ENCODE peak calls at places on chromosomes 6 and 20, in seven cellular contexts. Y is H1, V is ovary, J is OCI-LY7, R is NB4, O is heart right ventricle, I is fibroblast of lung. C is an unnamed sample.

GRCh38 chr6:35469711-35470662 is 1.8 kb downstream of the RPL10A start:
- DNase-seq in O (no peak), Y (no peak), R (no peak), J (no peak), V (peak; percentile 58), I (peak; percentile 34), C (no peak)

GRCh38 chr20:59043698-59044097 is 1.1 kb upstream of the PRELID3B start:
- DNase-seq in I (no peak), R (peak; percentile 25), O (no peak), J (peak; percentile 31), V (no peak), Y (no peak), C (no peak)

GRCh38 chr6:44569931-44570385 is 182.5 kb downstream of the CDC5L start:
- DNase-seq in I (peak; percentile 41), R (peak; percentile 66), O (peak; percentile 37), J (no peak), Y (no peak), V (no peak), C (no peak)

GRCh38 chr6:46903175-46903574 is 18.6 kb downstream of the ADGRF5 start:
- DNase-seq in I (no peak), Y (no peak), V (peak; percentile 22), J (no peak), R (no peak), O (peak; percentile 26), C (no peak)

GRCh38 chr20:59082077-59082740 is 39.6 kb upstream of the PRELID3B start:
- DNase-seq in V (no peak), Y (no peak), I (peak; percentile 11), R (peak; percentile 35), O (no peak), J (peak; percentile 37), C (no peak)

GRCh38 chr6:17115251-17116089 is 13.6 kb downstream of the STMND1 start:
- DNase-seq in V (no peak), I (peak; percentile 87), O (no peak), R (no peak), J (no peak), Y (no peak), C (no peak)

GRCh38 chr20:45948742-45949541 is 14.5 kb downstream of the PCIF1 start:
- DNase-seq in I (no peak), O (peak; percentile 11), Y (no peak), V (no peak), J (no peak), R (no peak), C (no peak)

GRCh38 chr20:53786445-53787267 is 193.0 kb upstream of the ZNF217 start:
- DNase-seq in Y (no peak), R (no peak), J (peak; percentile 22), I (no peak), V (no peak), O (no peak), C (no peak)

GRCh38 chr20:7272512-7272911 is 505.0 kb downstream of the BMP2 start:
- DNase-seq in R (peak; percentile 20), J (no peak), O (no peak), V (no peak), I (no peak), Y (no peak), C (no peak)

GRCh38 chr6:125798734-125799510 is 8.2 kb downstream of the NCOA7 start:
- DNase-seq in I (no peak), Y (no peak), J (peak; percentile 83), O (no peak), R (peak; percentile 74), V (no peak), C (no peak)

GRCh38 chr6:77463308-77463880 is at the start of gene HTR1B:
- DNase-seq in V (no peak), Y (peak; percentile 80), I (no peak), O (no peak), R (no peak), J (no peak), C (no peak)

GRCh38 chr20:50007369-50007768 is 24.6 kb downstream of the SNAI1 start:
- DNase-seq in V (no peak), R (no peak), I (no peak), Y (no peak), J (no peak), O (no peak), C (no peak)

GRCh38 chr6:47138046-47138445 is 95.9 kb upstream of the ADGRF1 start:
- DNase-seq in O (no peak), V (no peak), J (no peak), Y (no peak), I (no peak), R (no peak), C (no peak)

GRCh38 chr6:84979541-84979940 is 215.1 kb upstream of the TBX18 start:
- DNase-seq in Y (no peak), R (no peak), I (peak; percentile 40), J (no peak), V (no peak), O (no peak), C (no peak)

GRCh38 chr6:18135171-18135570 is 12.7 kb upstream of the NHLRC1 start:
- DNase-seq in V (no peak), I (no peak), J (no peak), O (no peak), R (no peak), Y (no peak), C (no peak)

GRCh38 chr6:70108230-70108629 is 194.7 kb downstream of the COL9A1 start:
- DNase-seq in I (peak; percentile 66), V (no peak), J (peak; percentile 45), O (no peak), R (peak; percentile 51), Y (no peak), C (no peak)

GRCh38 chr6:35496851-35497570 is at the start of gene TEAD3:
- DNase-seq in V (peak; percentile 83), R (peak; percentile 79), J (peak; percentile 48), I (peak; percentile 78), O (peak; percentile 70), Y (no peak), C (no peak)

GRCh38 chr20:58850693-58851174 is at the start of gene GNAS-AS1:
- DNase-seq in I (peak; percentile 90), O (peak; percentile 87), Y (peak; percentile 96), R (no peak), J (peak; percentile 90), V (peak; percentile 73), C (no peak)

GRCh38 chr6:97195117-97195516 is 87.9 kb downstream of the MMS22L start:
- DNase-seq in O (no peak), I (peak; percentile 28), R (no peak), V (no peak), Y (no peak), J (no peak), C (no peak)

GRCh38 chr6:17490724-17491123 is 97.3 kb downstream of the CAP2 start:
- DNase-seq in O (no peak), V (no peak), Y (peak; percentile 30), I (peak; percentile 37), J (no peak), R (no peak), C (no peak)

GRCh38 chr6:13764996-13765395 is 49.4 kb downstream of the MCUR1 start:
- DNase-seq in O (no peak), I (no peak), J (no peak), R (peak; percentile 23), Y (no peak), V (no peak), C (no peak)

GRCh38 chr6:26594730-26595632 is 1.8 kb upstream of the ABT1 start:
- DNase-seq in I (peak; percentile 78), J (no peak), O (no peak), Y (peak; percentile 85), R (peak; percentile 60), V (peak; percentile 68), C (no peak)

GRCh38 chr6:110355727-110356126 is 2.4 kb downstream of the METTL24 start:
- DNase-seq in R (no peak), I (no peak), J (no peak), O (no peak), Y (no peak), V (no peak), C (no peak)

GRCh38 chr6:33516726-33517125 is 62.4 kb downstream of the ZBTB9 start:
- DNase-seq in R (no peak), J (no peak), O (no peak), V (no peak), Y (no peak), I (no peak), C (no peak)

GRCh38 chr6:108145639-108146038 is 20.2 kb upstream of the NR2E1 start:
- DNase-seq in O (no peak), Y (no peak), J (no peak), R (no peak), I (no peak), V (no peak), C (no peak)
- TF ChIP-seq CTCF in O (no peak), Y (no peak), J (no peak), R (no peak), I (no peak), V (no peak), C (no peak)

DNA sequence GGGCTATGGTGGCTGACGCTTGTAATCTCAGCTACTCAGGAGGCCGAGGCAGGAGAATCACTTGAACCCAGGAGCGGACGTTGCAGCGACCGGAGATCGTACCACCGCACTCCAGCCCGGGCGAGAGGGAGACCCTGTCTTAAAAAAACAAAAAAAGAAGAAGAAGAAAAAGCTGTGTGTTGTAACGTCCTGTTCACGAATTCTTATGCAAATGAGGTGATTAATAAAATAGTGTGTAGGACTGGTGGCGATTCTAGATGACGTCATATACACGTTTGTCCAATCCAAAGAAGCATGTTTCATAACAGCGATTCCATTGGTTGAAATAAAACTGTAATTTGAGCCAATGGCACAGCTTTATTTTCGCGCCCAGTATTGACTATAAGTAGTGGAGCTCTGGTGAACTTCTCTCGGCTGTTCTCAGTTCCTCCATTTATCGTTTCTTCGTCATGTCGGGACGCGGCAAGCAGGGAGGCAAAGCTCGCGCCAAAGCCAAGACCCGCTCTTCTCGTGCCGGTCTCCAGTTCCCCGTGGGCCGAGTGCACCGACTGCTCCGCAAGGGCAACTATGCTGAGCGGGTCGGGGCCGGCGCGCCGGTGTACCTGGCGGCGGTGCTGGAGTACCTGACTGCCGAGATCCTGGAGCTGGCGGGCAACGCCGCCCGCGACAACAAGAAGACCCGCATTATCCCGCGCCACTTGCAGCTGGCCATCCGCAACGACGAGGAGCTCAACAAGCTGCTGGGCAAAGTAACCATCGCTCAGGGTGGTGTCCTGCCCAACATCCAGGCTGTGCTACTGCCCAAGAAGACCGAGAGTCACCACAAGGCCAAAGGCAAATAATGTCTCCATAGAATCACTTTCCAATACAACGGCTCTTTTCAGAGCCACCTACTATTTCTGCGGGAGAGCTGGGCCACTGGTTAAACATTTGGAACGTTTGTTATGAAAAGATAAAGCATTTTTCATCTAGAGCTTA is 47.0 kb downstream of the OR2B2 start:
- DNase-seq in I (peak; percentile 99), O (peak; percentile 44), Y (peak; percentile 86), R (peak; percentile 99), V (peak; percentile 59), J (peak; percentile 99), C (peak; percentile 33)
- H3K4me3 ChIP-seq in I (peak overlapping the region; percentile 65), O (peak overlapping the region; percentile 62), Y (peak overlapping the region; percentile 82), R (peak overlapping the region; percentile 70), V (peak overlapping the region; percentile 63), J (peak overlapping the region; percentile 67), C (peak overlapping the region; percentile 91)

DNA sequence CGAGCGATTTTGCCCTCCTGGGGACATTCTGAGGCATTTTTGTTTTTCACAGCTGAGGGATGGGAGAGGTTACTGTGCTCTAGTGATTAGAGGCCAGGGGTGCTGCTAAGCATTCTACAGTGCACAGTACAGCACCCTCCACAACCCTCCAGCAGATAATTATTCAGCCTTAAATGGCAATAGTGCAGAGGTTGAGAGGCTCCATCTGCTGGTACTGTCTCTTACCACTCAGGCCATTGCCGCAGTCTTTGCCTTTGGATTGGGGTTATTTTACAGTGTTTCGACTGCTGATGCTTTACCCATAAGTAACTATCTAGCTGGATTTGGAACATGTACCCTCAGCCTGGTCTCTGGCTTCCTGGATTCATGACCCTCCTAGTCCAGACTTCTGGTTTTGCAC is 705.3 kb downstream of the KIF16B start:
- DNase-seq in O (no peak), R (no peak), J (peak; percentile 32), I (no peak), Y (no peak), V (no peak), C (no peak)
- TF ChIP-seq CTCF in O (no peak), R (no peak), J (peak; percentile 68), I (no peak), Y (no peak), V (no peak), C (no peak)

GRCh38 chr6:27889628-27890315 is 22.4 kb downstream of the OR2B2 start:
- DNase-seq in J (peak; percentile 86), O (no peak), Y (no peak), V (no peak), I (no peak), R (peak; percentile 70), C (no peak)
- H3K4me3 ChIP-seq in J (peak overlapping the region; percentile 94), O (peak overlapping the region; percentile 48), Y (peak overlapping the region; percentile 71), V (no peak overlapping the region), I (peak overlapping the region; percentile 52), R (peak overlapping the region; percentile 65), C (peak overlapping the region; percentile 55)

C was measured in thoracic aorta.